ENCODE peak calls at places on chromosome 1, in five cellular contexts. M, V, A, Q and O are unnamed samples.

GRCh38 chr1:47684964-47685762 is 247.3 kb downstream of the FOXD2 start:
- DNase-seq in Q (no peak), M (no peak), V (no peak), A (no peak), O (no peak)

GRCh38 chr1:85484264-85484663 is 19.3 kb upstream of the DDAH1 start:
- DNase-seq in M (peak), V (no peak), Q (no peak), A (no peak), O (no peak)

GRCh38 chr1:3060112-3060511 is 8.9 kb upstream of the PRDM16 start:
- DNase-seq in V (no peak), Q (no peak), A (no peak), M (no peak), O (no peak)

GRCh38 chr1:170601866-170602265 is 62.1 kb upstream of the PRRX1 start:
- DNase-seq in Q (no peak), A (no peak), V (no peak), M (no peak), O (no peak)

GRCh38 chr1:24089027-24089742 is 22.8 kb downstream of the MYOM3 start:
- DNase-seq in A (no peak), V (no peak), M (no peak), Q (no peak), O (no peak)

GRCh38 chr1:172176206-172176605 is 244.3 kb upstream of the C1orf105 start:
- DNase-seq in Q (no peak), M (no peak), A (no peak), V (no peak), O (no peak)

GRCh38 chr1:244211559-244211944 is 160.5 kb downstream of the ZBTB18 start:
- DNase-seq in V (no peak), Q (no peak), A (no peak), M (no peak), O (no peak)

GRCh38 chr1:219402925-219403324 is 210.0 kb downstream of the ZC3H11B start:
- DNase-seq in A (no peak), M (no peak), V (no peak), Q (no peak), O (no peak)

GRCh38 chr1:39407889-39408640 is 83.4 kb upstream of the BMP8A start:
- DNase-seq in M (no peak), V (peak), Q (no peak), A (peak), O (no peak)

GRCh38 chr1:183676515-183677189 is 23.5 kb upstream of the APOBEC4 start:
- DNase-seq in Q (no peak), A (no peak), V (no peak), M (no peak), O (no peak)

GRCh38 chr1:228448372-228448771 is 31.7 kb upstream of the TRIM17 start:
- DNase-seq in Q (no peak), M (no peak), V (no peak), A (no peak), O (no peak)

GRCh38 chr1:154716012-154716411 is 108.0 kb upstream of the ADAR start:
- DNase-seq in A (no peak), Q (no peak), M (no peak), V (no peak), O (no peak)

GRCh38 chr1:244712669-244713068 is 59.7 kb downstream of the DESI2 start:
- DNase-seq in M (no peak), Q (no peak), A (no peak), V (no peak), O (no peak)

GRCh38 chr1:212203611-212204010 is 81.6 kb upstream of the PPP2R5A start:
- DNase-seq in Q (no peak), M (no peak), A (no peak), V (no peak), O (no peak)

GRCh38 chr1:24351247-24351646 is 32.1 kb downstream of the GRHL3 start:
- DNase-seq in V (no peak), Q (no peak), A (no peak), M (no peak), O (peak)

GRCh38 chr1:181139631-181140051 is 51.1 kb downstream of the IER5 start:
- DNase-seq in V (no peak), A (no peak), Q (no peak), M (no peak), O (no peak)

GRCh38 chr1:48254254-48254653 is 31.7 kb downstream of the SLC5A9 start:
- DNase-seq in V (no peak), Q (no peak), A (no peak), M (no peak), O (no peak)

GRCh38 chr1:208576425-208576824 is 332.2 kb upstream of the PLXNA2 start:
- DNase-seq in V (no peak), M (no peak), Q (no peak), A (no peak), O (no peak)

GRCh38 chr1:208004851-208005250 is 93.9 kb upstream of the CD34 start:
- DNase-seq in Q (no peak), V (no peak), A (no peak), M (no peak), O (no peak)

GRCh38 chr1:168301664-168302320 is 21.1 kb downstream of the TBX19 start:
- DNase-seq in V (no peak), A (no peak), M (peak), Q (no peak), O (no peak)

GRCh38 chr1:23013657-23014056 is 2.0 kb downstream of the TEX46 start:
- DNase-seq in Q (no peak), A (peak), V (peak), M (no peak), O (no peak)

GRCh38 chr1:66278260-66279046 is 255.5 kb upstream of the SGIP1 start:
- DNase-seq in A (no peak), M (peak), Q (no peak), V (peak), O (no peak)

GRCh38 chr1:26225033-26225831 is 8.8 kb upstream of the CEP85 start:
- DNase-seq in A (peak), V (no peak), Q (peak), M (no peak), O (peak)

GRCh38 chr1:47527653-47528272 is 89.9 kb downstream of the FOXD2 start:
- DNase-seq in V (peak), Q (no peak), A (peak), M (peak), O (no peak)

GRCh38 chr1:51814513-51814912 is 64.0 kb downstream of the NRDC start:
- DNase-seq in M (no peak), A (no peak), Q (no peak), V (no peak), O (no peak)

GRCh38 chr1:189431437-189431836 is 1046.2 kb downstream of the BRINP3 start:
- DNase-seq in V (peak), M (no peak), A (no peak), Q (no peak), O (no peak)

GRCh38 chr1:214349008-214349407 is 68.0 kb downstream of the SMYD2 start:
- DNase-seq in V (no peak), Q (no peak), A (no peak), M (no peak), O (no peak)

GRCh38 chr1:22829001-22829989 is 118.7 kb downstream of the EPHB2 start:
- DNase-seq in M (peak), V (no peak), Q (no peak), A (no peak), O (no peak)

GRCh38 chr1:41507152-41507720 is 22.8 kb upstream of the EDN2 start:
- DNase-seq in V (no peak), M (no peak), Q (no peak), A (no peak), O (no peak)

GRCh38 chr1:177571076-177571475 is 398.8 kb downstream of the SEC16B start:
- DNase-seq in Q (no peak), M (no peak), V (no peak), A (no peak), O (no peak)

GRCh38 chr1:173447224-173447623 is 29.9 kb upstream of the PRDX6 start:
- DNase-seq in M (no peak), V (no peak), Q (no peak), A (no peak), O (no peak)

GRCh38 chr1:88302843-88303486 is 381.1 kb upstream of the PKN2 start:
- DNase-seq in V (peak), M (no peak), Q (no peak), A (no peak), O (no peak)

GRCh38 chr1:75085931-75086330 is 48.3 kb upstream of the LHX8 start:
- DNase-seq in M (no peak), Q (no peak), V (no peak), A (no peak), O (no peak)

GRCh38 chr1:75130312-75130677 is 3.9 kb upstream of the LHX8 start:
- DNase-seq in Q (no peak), A (no peak), M (no peak), V (no peak), O (no peak)

GRCh38 chr1:64881281-64881680 is 85.1 kb downstream of the JAK1 start:
- DNase-seq in V (no peak), M (no peak), Q (no peak), A (no peak), O (no peak)

GRCh38 chr1:235160395-235160964 is 570 bp downstream of the RBM34 start:
- DNase-seq in V (no peak), M (no peak), Q (no peak), A (no peak), O (no peak)

GRCh38 chr1:244699741-244700140 is 46.8 kb downstream of the DESI2 start:
- DNase-seq in M (no peak), Q (no peak), V (no peak), A (no peak), O (no peak)

GRCh38 chr1:38555594-38555993 is 304.0 kb downstream of the RRAGC start:
- DNase-seq in V (no peak), M (no peak), A (no peak), Q (no peak), O (no peak)